ENCODE peak calls at places on chromosomes 12 and 14, in four cellular contexts. W, J, B and N are unnamed samples.

GRCh38 chr12:72282721-72283120 is 10.6 kb downstream of the TRHDE start:
- DNase-seq in B (no peak), J (no peak), W (no peak), N (no peak)

GRCh38 chr14:75542585-75543091 is 20.4 kb downstream of the BATF start:
- DNase-seq in W (peak; percentile 84), J (no peak), B (no peak), N (no peak)

GRCh38 chr14:26395726-26396125 is 202.1 kb downstream of the NOVA1 start:
- DNase-seq in W (no peak), J (no peak), B (no peak), N (no peak)

GRCh38 chr14:65997350-65997749 is 488.8 kb upstream of the CCDC196 start:
- DNase-seq in W (no peak), B (peak; percentile 78), J (no peak), N (no peak)

GRCh38 chr12:106907411-106907810 is 48.3 kb upstream of the TMEM263 start:
- DNase-seq in J (no peak), W (no peak), B (no peak), N (no peak)

GRCh38 chr14:35332517-35333346 is 40.5 kb downstream of the PSMA6 start:
- DNase-seq in W (no peak), B (peak; percentile 83), J (peak; percentile 58), N (peak; percentile 71)

GRCh38 chr12:95623554-95624170 is 72.4 kb upstream of the USP44 start:
- DNase-seq in B (peak; percentile 91), J (peak; percentile 95), W (no peak), N (peak; percentile 90)

GRCh38 chr12:67348683-67349082 is 79.5 kb downstream of the CAND1 start:
- DNase-seq in B (no peak), J (no peak), W (no peak), N (no peak)

GRCh38 chr12:130266751-130267150 is 70.9 kb upstream of the PIWIL1 start:
- DNase-seq in B (no peak), J (peak; percentile 14), W (no peak), N (no peak)

GRCh38 chr12:118237908-118238307 is 102.0 kb downstream of the PEBP1 start:
- DNase-seq in J (peak; percentile 10), B (peak; percentile 94), W (no peak), N (no peak)

GRCh38 chr12:94110258-94110657 is 38.1 kb upstream of the PLXNC1 start:
- DNase-seq in W (no peak), B (no peak), J (no peak), N (no peak)

GRCh38 chr12:32365473-32366064 is 33.8 kb upstream of the FGD4 start:
- DNase-seq in W (no peak), B (peak; percentile 82), J (peak; percentile 81), N (peak; percentile 77)

GRCh38 chr12:28883406-28883997 is 265.6 kb upstream of the FAR2 start:
- DNase-seq in J (no peak), B (no peak), W (no peak), N (no peak)

GRCh38 chr12:80936642-80937390 is 918 bp downstream of the LIN7A start:
- DNase-seq in W (no peak), B (peak; percentile 11), J (peak; percentile 49), N (peak; percentile 23)

GRCh38 chr12:81123611-81124010 is 45.7 kb downstream of the ACSS3 start:
- DNase-seq in J (no peak), B (no peak), W (no peak), N (no peak)

GRCh38 chr12:121240484-121241202 is 30.7 kb downstream of the P2RX4 start:
- DNase-seq in W (peak; percentile 85), J (no peak), B (no peak), N (no peak)

GRCh38 chr14:89351364-89351957 is 65.6 kb downstream of the FOXN3 start:
- DNase-seq in J (peak; percentile 29), W (no peak), B (no peak), N (peak; percentile 64)

GRCh38 chr12:79155703-79156102 is 291.1 kb downstream of the SYT1 start:
- DNase-seq in J (no peak), W (no peak), B (peak; percentile 54), N (no peak)

GRCh38 chr12:40228727-40229126 is 3.9 kb downstream of the LRRK2 start:
- DNase-seq in B (no peak), J (no peak), W (no peak), N (no peak)
- H3K4me3 ChIP-seq in B (no peak overlapping the region), J (no peak overlapping the region), W (no peak overlapping the region), N (no peak overlapping the region)

GRCh38 chr12:69330475-69331473 is 17.4 kb upstream of the LYZ start:
- DNase-seq in W (no peak), J (no peak), B (peak; percentile 14), N (no peak)

GRCh38 chr12:69331482-69331845 is 16.7 kb upstream of the LYZ start:
- DNase-seq in J (no peak), B (no peak), W (no peak), N (no peak)

GRCh38 chr12:69331846-69332684 is 16.1 kb upstream of the LYZ start:
- DNase-seq in J (peak; percentile 14), B (peak; percentile 7), W (no peak), N (no peak)

GRCh38 chr12:69332815-69333358 is 15.3 kb upstream of the LYZ start:
- DNase-seq in W (no peak), J (peak; percentile 38), B (no peak), N (no peak)

DNA sequence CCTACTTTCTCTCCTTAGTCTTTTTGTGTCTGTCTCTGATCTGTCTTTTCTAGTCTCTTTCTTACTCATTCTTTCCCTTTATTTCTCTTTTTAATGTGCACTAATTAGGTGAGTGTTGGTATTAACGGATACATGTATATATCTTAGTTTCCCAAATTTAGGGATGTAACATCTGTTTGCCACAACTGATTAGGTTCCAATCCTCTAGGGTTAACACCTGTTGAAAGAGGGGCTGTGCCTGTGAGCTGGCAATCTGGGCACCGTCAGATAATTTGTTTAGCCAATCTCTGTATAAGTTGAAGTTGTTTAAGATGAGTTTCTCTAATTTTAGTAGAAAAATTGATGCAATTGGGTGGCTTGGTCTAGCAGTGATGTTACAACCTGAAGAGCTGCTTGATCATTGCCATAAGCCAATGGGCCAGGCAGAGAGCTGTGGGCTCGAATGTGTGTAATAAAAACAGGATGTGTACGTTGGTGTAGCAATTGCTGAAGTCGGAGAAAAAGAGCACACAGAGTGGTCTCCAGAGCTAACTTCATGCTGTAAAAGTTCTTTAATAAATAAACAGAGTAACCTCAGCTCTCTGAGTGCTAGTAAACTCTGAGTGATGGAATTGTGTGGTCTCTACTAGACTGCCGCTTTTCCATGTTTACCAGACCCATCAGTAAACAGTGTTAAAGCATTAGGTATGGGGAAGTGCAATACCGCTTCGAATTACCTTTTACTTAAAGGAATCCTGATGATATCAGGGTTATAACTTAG is 18.3 kb upstream of the LYZ start:
- DNase-seq in W (no peak), B (no peak), J (peak; percentile 17), N (no peak)
- H3K4me3 ChIP-seq in W (no peak overlapping the region), B (no peak overlapping the region), J (no peak overlapping the region), N (no peak overlapping the region)

GRCh38 chr14:64008016-64008415 is 155.2 kb downstream of the SYNE2 start:
- DNase-seq in J (no peak), W (no peak), B (no peak), N (no peak)
- H3K4me3 ChIP-seq in J (no peak overlapping the region), W (no peak overlapping the region), B (no peak overlapping the region), N (no peak overlapping the region)

DNA sequence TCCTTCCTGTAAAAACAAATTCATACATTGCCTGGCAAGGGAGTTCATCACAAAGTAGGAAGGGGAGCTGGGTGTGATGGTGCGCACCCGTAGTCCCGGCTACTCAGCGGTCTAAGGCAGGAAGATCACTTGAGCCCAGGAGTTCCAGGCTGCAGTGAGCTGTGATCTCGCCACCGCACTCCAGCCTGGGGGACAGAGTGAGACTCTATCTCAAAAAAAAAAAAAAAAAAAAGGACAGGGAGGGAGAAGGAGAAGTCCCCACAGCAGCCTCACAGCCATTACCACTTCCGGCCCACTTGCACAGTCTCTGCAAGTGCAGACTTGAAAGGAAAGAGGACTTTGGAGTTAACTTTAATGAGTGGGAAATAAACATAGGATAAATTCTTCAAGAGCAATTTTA is 121.0 kb downstream of the FBXL14 start:
- DNase-seq in W (no peak), J (no peak), B (peak; percentile 56), N (no peak)
- H3K4me3 ChIP-seq in W (no peak overlapping the region), J (no peak overlapping the region), B (no peak overlapping the region), N (no peak overlapping the region)

DNA sequence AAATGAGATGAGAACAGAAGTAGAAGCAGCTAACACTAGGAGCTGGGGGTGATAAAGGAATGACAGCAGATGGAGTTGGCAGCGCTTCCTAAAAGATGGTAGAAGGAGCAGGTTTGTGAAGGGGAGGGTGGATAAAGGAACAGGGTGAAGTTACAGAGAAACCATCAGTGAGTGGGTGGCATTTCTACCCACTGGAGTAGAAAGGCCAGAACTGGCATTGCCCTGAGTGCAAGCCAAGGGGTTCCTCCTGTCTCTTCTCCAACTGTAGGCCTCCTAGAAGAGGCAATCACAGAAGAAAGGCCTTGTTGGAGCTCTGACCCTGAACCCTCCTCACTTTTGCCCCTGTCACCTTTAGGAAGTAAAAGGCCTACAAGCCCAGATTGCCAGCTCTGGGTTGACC is 2.2 kb downstream of the KRT18 start:
- DNase-seq in B (no peak), J (no peak), W (no peak), N (no peak)
- H3K4me3 ChIP-seq in B (no peak overlapping the region), J (peak overlapping the region; percentile 91), W (peak overlapping the region; percentile 56), N (no peak overlapping the region)

GRCh38 chr12:18165889-18166288 is 75.9 kb upstream of the RERGL start:
- DNase-seq in B (no peak), J (no peak), W (no peak), N (no peak)
- H3K4me3 ChIP-seq in B (no peak overlapping the region), J (no peak overlapping the region), W (peak overlapping the region; percentile 3), N (no peak overlapping the region)

GRCh38 chr12:132446535-132447326 is 43.2 kb upstream of the FBRSL1 start:
- DNase-seq in J (no peak), W (no peak), B (no peak), N (no peak)

GRCh38 chr12:132444957-132445883 is 44.7 kb upstream of the FBRSL1 start:
- DNase-seq in W (no peak), B (peak; percentile 4), J (no peak), N (no peak)

GRCh38 chr12:132447327-132447720 is 42.6 kb upstream of the FBRSL1 start:
- DNase-seq in W (no peak), B (no peak), J (no peak), N (no peak)

GRCh38 chr12:132444283-132444682 is 45.7 kb upstream of the FBRSL1 start:
- DNase-seq in B (no peak), J (no peak), W (no peak), N (no peak)

DNA sequence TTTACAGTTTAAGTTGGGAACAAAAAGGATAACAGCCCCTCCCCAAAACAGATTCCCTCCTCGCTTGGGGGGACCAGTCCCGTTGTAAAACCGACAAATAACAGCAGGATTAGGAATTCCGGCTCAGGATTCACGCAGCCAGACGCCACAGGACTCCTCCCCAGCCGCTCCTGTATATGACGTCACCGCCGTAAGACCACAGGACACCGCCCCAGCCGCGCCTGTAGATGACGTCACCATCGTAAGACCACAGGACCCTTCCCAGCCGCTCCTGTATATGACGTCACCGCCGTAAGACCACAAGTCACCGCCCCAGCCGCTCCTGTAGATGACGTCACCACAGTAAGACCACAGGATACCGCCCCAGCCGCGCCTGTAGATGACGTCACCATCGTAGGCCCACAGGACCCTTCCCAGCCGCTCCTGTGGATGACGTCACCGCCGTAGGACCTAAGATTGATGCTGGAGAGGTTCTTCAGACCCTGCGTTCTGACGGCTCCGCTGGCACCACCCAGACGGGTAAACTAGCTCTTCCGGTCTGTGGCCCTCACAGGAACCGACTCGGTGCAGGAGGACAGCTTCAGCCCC is 44.0 kb upstream of the FBRSL1 start:
- DNase-seq in J (peak; percentile 100), B (peak; percentile 53), W (no peak), N (no peak)
- H3K4me3 ChIP-seq in J (peak overlapping the region; percentile 74), B (peak overlapping the region; percentile 39), W (peak overlapping the region; percentile 36), N (no peak overlapping the region)

GRCh38 chr12:27179399-27180214 is 64.5 kb upstream of the STK38L start:
- DNase-seq in J (peak; percentile 94), B (peak; percentile 99), W (no peak), N (no peak)
- H3K4me3 ChIP-seq in J (peak overlapping the region; percentile 23), B (no peak overlapping the region), W (no peak overlapping the region), N (no peak overlapping the region)